ENCODE peak calls at places on chromosomes 7 and 10, in six cellular contexts. F is activated CD8-positive, alpha-beta T cell treated with anti-CD3 and anti-CD28 coated beads for 36 hours; S is mesothelial cell of epicardium; U is RWPE1; Z is GM13977; Y is thoracic aorta. V is an unnamed sample.

GRCh38 chr10:102649770-102650654 is 5.7 kb downstream of the TRIM8 start:
- DNase-seq in F (no peak), S (no peak), U (no peak), Z (no peak), Y (no peak), V (no peak)

GRCh38 chr7:90119178-90119971 is 34.9 kb upstream of the STEAP1 start:
- DNase-seq in F (peak; percentile 30), S (no peak), U (no peak), Z (no peak), Y (no peak), V (no peak)

GRCh38 chr10:34768261-34768971 is 46.7 kb downstream of the PARD3 start:
- DNase-seq in F (no peak), S (no peak), U (peak; percentile 63), Z (no peak), Y (peak; percentile 4), V (no peak)

GRCh38 chr10:30705625-30706149 is 76.1 kb upstream of the LYZL2 start:
- DNase-seq in F (peak; percentile 40), S (no peak), U (no peak), Z (no peak), Y (no peak), V (no peak)

GRCh38 chr10:110843031-110843430 is 28.7 kb upstream of the PDCD4 start:
- DNase-seq in F (peak; percentile 82), S (no peak), U (no peak), Z (peak; percentile 69), Y (no peak), V (no peak)

GRCh38 chr7:6169805-6170520 is 102.5 kb downstream of the CYTH3 start:
- DNase-seq in F (no peak), S (no peak), U (no peak), Z (no peak), Y (no peak), V (no peak)

GRCh38 chr10:133422821-133423771 is 1.3 kb downstream of the SPRN start:
- DNase-seq in F (no peak), S (no peak), U (no peak), Z (peak; percentile 46), Y (no peak), V (no peak)

GRCh38 chr10:120396228-120396627 is 60.8 kb upstream of the PLPP4 start:
- DNase-seq in F (no peak), S (no peak), U (no peak), Z (no peak), Y (no peak), V (no peak)

GRCh38 chr10:131354380-131354779 is 42.9 kb upstream of the TCERG1L start:
- DNase-seq in F (peak; percentile 9), S (no peak), U (peak; percentile 9), Z (no peak), Y (no peak), V (no peak)

GRCh38 chr7:28065308-28065707 is 115.3 kb downstream of the JAZF1 start:
- DNase-seq in F (no peak), S (no peak), U (no peak), Z (no peak), Y (no peak), V (no peak)

GRCh38 chr7:138565451-138566114 is 105.5 kb downstream of the TRIM24 start:
- DNase-seq in F (no peak), S (no peak), U (no peak), Z (no peak), Y (no peak), V (no peak)

GRCh38 chr7:74214816-74215630 is 5.2 kb downstream of the LAT2 start:
- DNase-seq in F (no peak), S (no peak), U (no peak), Z (no peak), Y (no peak), V (no peak)

GRCh38 chr10:127300868-127301321 is 104.5 kb upstream of the INSYN2A start:
- DNase-seq in F (no peak), S (no peak), U (no peak), Z (no peak), Y (no peak), V (no peak)

GRCh38 chr7:21367081-21367480 is 60.8 kb upstream of the SP4 start:
- DNase-seq in F (no peak), S (no peak), U (no peak), Z (no peak), Y (no peak), V (no peak)

GRCh38 chr7:10706875-10707493 is 266.7 kb upstream of the PHF14 start:
- DNase-seq in F (no peak), S (no peak), U (no peak), Z (peak; percentile 27), Y (no peak), V (no peak)

GRCh38 chr7:28848906-28849305 is 109.2 kb downstream of the TRIL start:
- DNase-seq in F (no peak), S (no peak), U (no peak), Z (no peak), Y (no peak), V (no peak)

GRCh38 chr10:96309631-96310358 is 5.6 kb downstream of the DNTT start:
- DNase-seq in F (no peak), S (no peak), U (no peak), Z (no peak), Y (no peak), V (no peak)

GRCh38 chr7:29105191-29105590 is 41.1 kb downstream of the CPVL start:
- DNase-seq in F (no peak), S (no peak), U (no peak), Z (no peak), Y (no peak), V (no peak)

GRCh38 chr7:95066736-95067530 is 159.5 kb downstream of the PPP1R9A start:
- DNase-seq in F (no peak), S (no peak), U (no peak), Z (no peak), Y (no peak), V (no peak)

GRCh38 chr7:127768241-127768640 is 116.2 kb downstream of the SND1 start:
- DNase-seq in F (no peak), S (no peak), U (no peak), Z (no peak), Y (no peak), V (no peak)

GRCh38 chr7:157612664-157613561 is 276.1 kb downstream of the DNAJB6 start:
- DNase-seq in F (peak; percentile 73), S (no peak), U (no peak), Z (peak; percentile 47), Y (no peak), V (no peak)

DNA sequence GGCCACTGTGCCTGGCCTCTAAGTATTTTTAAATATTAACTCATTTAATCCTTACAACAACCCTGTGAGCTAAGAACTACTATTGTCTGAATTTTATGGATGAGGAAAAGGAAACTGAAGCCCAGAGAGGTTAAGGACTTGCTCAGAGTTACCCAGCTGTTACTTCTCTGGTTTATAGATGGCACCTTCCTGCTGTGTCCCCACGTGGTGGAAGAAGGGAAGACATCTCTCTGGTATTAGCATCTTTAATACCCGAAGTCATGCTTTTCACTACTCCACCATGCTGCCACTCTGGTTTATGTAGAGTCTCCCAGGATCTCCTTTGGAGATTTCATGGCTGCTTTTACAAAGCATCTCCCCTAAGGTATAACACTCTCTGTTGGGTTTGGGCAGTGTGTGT is 105.5 kb upstream of the MKLN1 start:
- DNase-seq in F (no peak), S (no peak), U (no peak), Z (no peak), Y (no peak), V (no peak)
- TF ChIP-seq CTCF in F (no peak), S (no peak), U (no peak), Z (peak; percentile 12), Y (no peak), V (no peak)

GRCh38 chr7:69067397-69067796 is 530.9 kb upstream of the AUTS2 start:
- DNase-seq in F (peak; percentile 16), S (no peak), U (no peak), Z (no peak), Y (no peak), V (no peak)
- TF ChIP-seq CTCF in F (no peak), S (no peak), U (no peak), Z (no peak), Y (no peak), V (peak; percentile 59)

DNA sequence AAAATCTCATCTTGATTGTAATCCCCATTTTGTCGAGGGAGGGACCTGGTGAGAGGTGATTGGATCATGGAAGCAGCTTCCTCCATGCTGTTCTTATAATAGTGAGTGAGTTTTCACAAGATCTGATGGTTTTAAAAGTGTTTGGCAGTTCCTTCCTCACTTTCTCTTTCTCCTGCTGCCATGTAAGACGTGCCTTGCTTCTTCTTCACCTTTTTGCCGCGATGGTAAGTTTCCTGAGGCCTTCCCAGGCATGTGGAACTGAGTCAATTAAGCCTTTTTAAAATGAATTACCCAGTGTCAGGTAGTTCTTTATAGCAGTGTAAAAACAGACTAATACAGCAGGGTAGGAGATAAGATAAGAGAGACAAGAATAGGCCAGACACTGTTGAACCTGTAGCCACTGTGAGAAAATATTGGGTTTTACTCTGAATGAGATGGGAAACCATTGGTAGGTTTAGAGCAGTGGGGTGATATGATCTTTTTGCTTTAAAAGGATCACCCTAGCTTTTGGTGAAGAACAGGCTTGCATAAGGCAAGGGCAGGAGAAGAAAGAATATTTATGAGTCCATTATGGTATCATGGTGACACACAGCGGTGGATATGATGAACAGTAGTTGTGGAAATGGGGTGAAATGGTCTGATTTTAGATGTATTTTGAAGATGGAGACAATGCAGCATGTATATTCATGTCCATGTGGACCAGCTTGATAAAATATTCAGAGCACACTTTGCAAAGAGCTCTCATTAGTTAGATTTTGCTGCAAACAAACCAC is 11.5 kb downstream of the OR6B1 start:
- DNase-seq in F (no peak), S (no peak), U (peak; percentile 8), Z (no peak), Y (no peak), V (no peak)
- TF ChIP-seq CTCF in F (no peak), S (no peak), U (peak; percentile 23), Z (no peak), Y (no peak), V (no peak)

DNA sequence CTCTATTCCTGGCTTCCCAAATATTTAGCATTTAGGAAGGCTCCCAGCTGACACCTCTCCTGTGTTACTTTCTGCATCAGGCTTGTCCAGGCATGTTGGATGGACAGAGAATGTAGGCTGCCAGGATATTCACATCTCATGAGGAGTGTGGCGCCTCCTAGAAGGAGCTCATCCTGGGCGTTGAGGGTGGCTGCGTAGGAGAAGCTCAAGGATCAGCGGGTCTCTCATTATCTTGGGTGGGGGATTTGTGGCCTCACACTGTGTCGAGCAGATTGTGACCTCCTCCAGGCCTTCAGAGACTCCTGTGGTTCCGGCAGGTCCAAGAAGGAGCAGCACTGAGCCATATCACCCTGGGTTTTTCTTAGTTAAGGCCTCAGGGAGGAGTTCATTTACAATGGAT is 8.6 kb upstream of the COBL start:
- DNase-seq in F (no peak), S (no peak), U (peak; percentile 38), Z (no peak), Y (no peak), V (peak; percentile 36)
- TF ChIP-seq CTCF in F (no peak), S (no peak), U (no peak), Z (no peak), Y (no peak), V (no peak)

DNA sequence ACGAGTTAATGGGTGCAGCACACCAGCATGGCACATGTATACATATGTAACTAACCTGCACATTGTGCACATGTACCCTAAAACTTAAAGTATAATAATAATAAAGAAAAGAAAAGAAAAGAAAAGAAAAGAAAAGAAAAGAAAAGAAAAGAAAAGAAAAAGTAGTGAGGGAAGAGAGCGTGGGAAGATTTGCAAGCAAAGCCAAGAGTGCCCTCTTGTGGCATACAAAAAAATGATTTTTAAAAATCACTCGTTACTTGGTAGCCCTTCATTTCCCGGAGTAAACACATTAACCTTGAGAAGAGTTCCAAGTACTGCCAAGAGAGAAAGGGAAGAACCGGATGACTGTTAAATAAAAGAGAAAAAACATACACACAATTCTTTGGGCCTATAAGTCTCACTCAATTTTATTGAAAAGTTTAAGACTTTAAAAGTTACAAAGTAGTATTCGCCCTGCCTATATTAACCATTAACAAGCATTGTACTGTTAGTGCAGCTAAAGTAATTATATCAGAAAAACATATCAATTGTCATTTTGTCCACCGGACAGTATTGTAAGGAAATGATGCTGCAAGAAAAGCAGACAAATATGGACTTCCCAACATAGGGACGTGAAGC is 6.2 kb upstream of the CH25H start:
- DNase-seq in F (no peak), S (no peak), U (peak; percentile 48), Z (peak; percentile 39), Y (no peak), V (no peak)
- TF ChIP-seq CTCF in F (peak; percentile 82), S (peak; percentile 76), U (peak; percentile 76), Z (peak; percentile 59), Y (peak; percentile 64), V (peak; percentile 82)

V was measured in type B pancreatic cell.